ENCODE peak calls at places on chromosomes 2 and 18, in eight cellular contexts. B is H4; V is fibroblast of the conjunctiva; C is AG04449; L is CD4-positive, alpha-beta memory T cell; A is astrocyte; O is activated CD4-positive, CD25-positive, alpha-beta regulatory T cell treated with anti-CD3 and anti-CD28 coated beads, Interleukin-2, amount 50 U/mL, for 72 hours; K is mammary epithelial cell. U is an unnamed sample.
A peak's percentile ranks its signal among the peaks of the same experiment; 100 is the strongest.

GRCh38 chr2:12764075-12764722 is 47.5 kb downstream of the TRIB2 start:
- DNase-seq in O (no peak), V (peak; percentile 26), K (peak; percentile 24), C (no peak), L (no peak), B (no peak), A (peak; percentile 97), U (no peak)

GRCh38 chr2:192043216-192043870 is 151.4 kb downstream of the TMEFF2 start:
- DNase-seq in C (no peak), L (no peak), O (no peak), B (no peak), K (no peak), V (no peak), A (no peak), U (no peak)

GRCh38 chr2:9392895-9393757 is 30.2 kb downstream of the ITGB1BP1 start:
- DNase-seq in L (no peak), C (no peak), A (no peak), O (no peak), B (no peak), K (no peak), V (no peak), U (peak; percentile 38)

GRCh38 chr2:158966321-158966720 is 2.1 kb upstream of the TANC1 start:
- DNase-seq in A (no peak), B (no peak), L (no peak), V (no peak), O (no peak), C (no peak), K (no peak), U (no peak)

GRCh38 chr2:162074579-162074922 is 536 bp upstream of the DPP4 start:
- DNase-seq in L (no peak), K (no peak), O (no peak), C (no peak), B (no peak), A (no peak), V (no peak), U (no peak)

GRCh38 chr2:68908392-68908970 is 37.3 kb upstream of the BMP10 start:
- DNase-seq in L (peak; percentile 89), C (no peak), V (peak; percentile 30), B (peak; percentile 95), K (peak; percentile 94), A (peak; percentile 94), O (peak; percentile 75), U (peak; percentile 15)

GRCh38 chr2:15614545-15615309 is 23.1 kb downstream of the DDX1 start:
- DNase-seq in K (no peak), C (no peak), L (no peak), A (no peak), V (no peak), O (no peak), B (no peak), U (no peak)

GRCh38 chr2:101912545-101912944 is 79.2 kb upstream of the IL1R2 start:
- DNase-seq in L (no peak), C (no peak), A (no peak), O (no peak), B (no peak), V (no peak), K (no peak), U (no peak)

GRCh38 chr18:46141199-46141598 is 37.0 kb downstream of the HAUS1 start:
- DNase-seq in O (no peak), K (no peak), B (no peak), V (no peak), C (no peak), L (no peak), A (no peak), U (no peak)

GRCh38 chr18:8314123-8314522 is 295.1 kb upstream of the RAB12 start:
- DNase-seq in C (no peak), K (no peak), L (no peak), B (no peak), O (no peak), V (no peak), A (peak; percentile 40), U (no peak)

GRCh38 chr2:102667072-102667471 is 47.7 kb downstream of the SLC9A2 start:
- DNase-seq in C (no peak), K (peak; percentile 22), V (no peak), A (no peak), L (no peak), B (no peak), O (no peak), U (no peak)

GRCh38 chr2:174590346-174590745 is 7.3 kb downstream of the WIPF1 start:
- DNase-seq in A (no peak), O (no peak), L (no peak), B (no peak), C (no peak), K (no peak), V (no peak), U (no peak)

GRCh38 chr2:197851451-197851850 is 47.1 kb downstream of the PLCL1 start:
- DNase-seq in K (no peak), C (no peak), V (no peak), L (no peak), A (no peak), B (no peak), O (no peak), U (peak; percentile 37)

GRCh38 chr18:55249572-55249971 is 290.3 kb upstream of the CCDC68 start:
- DNase-seq in K (no peak), L (no peak), B (no peak), C (no peak), V (no peak), A (peak; percentile 49), O (no peak), U (no peak)

GRCh38 chr2:153195342-153195741 is 283.2 kb downstream of the RPRM start:
- DNase-seq in V (no peak), B (no peak), L (no peak), O (no peak), C (no peak), A (no peak), K (peak; percentile 5), U (no peak)

U was measured in neural progenitor cell.